ENCODE peak calls at places on chromosomes 11 and 22, in nine cellular contexts. G, F, O, J, R, Z, T, W and K are unnamed samples.

GRCh38 chr11:43381802-43382201 is 23.1 kb downstream of the TTC17 start:
- DNase-seq in G (no peak), F (no peak), O (no peak), J (no peak), R (no peak), Z (no peak), T (no peak), W (no peak), K (no peak)

GRCh38 chr11:130769782-130770565 is 146.3 kb downstream of the SNX19 start:
- DNase-seq in G (no peak), F (no peak), O (no peak), J (no peak), R (no peak), Z (no peak), T (no peak), W (no peak), K (no peak)

GRCh38 chr11:114160884-114161283 is 101.4 kb downstream of the ZBTB16 start:
- DNase-seq in G (no peak), F (no peak), O (no peak), J (no peak), R (no peak), Z (peak), T (no peak), W (no peak), K (no peak)

GRCh38 chr22:19823191-19823590 is 31.5 kb downstream of the GNB1L start:
- DNase-seq in G (no peak), F (peak), O (peak), J (no peak), R (no peak), Z (no peak), T (no peak), W (no peak), K (no peak)

GRCh38 chr11:67256477-67256876 is 9.8 kb upstream of the GRK2 start:
- DNase-seq in G (no peak), F (no peak), O (no peak), J (no peak), R (no peak), Z (no peak), T (no peak), W (no peak), K (no peak)

GRCh38 chr11:34512810-34513673 is 552 bp downstream of the ELF5 start:
- DNase-seq in G (peak), F (peak), O (no peak), J (peak), R (peak), Z (peak), T (peak), W (peak), K (peak)

GRCh38 chr22:19826619-19826950 is 28.1 kb downstream of the GNB1L start:
- DNase-seq in G (no peak), F (no peak), O (no peak), J (no peak), R (no peak), Z (no peak), T (no peak), W (no peak), K (no peak)

GRCh38 chr11:17250561-17251350 is 25.8 kb upstream of the NUCB2 start:
- DNase-seq in G (no peak), F (no peak), O (no peak), J (no peak), R (no peak), Z (no peak), T (no peak), W (no peak), K (no peak)

GRCh38 chr11:92528051-92528450 is 303.4 kb downstream of the FAT3 start:
- DNase-seq in G (no peak), F (no peak), O (no peak), J (no peak), R (no peak), Z (peak), T (no peak), W (peak), K (peak)

GRCh38 chr22:38700271-38700788 is 413 bp downstream of the JOSD1 start:
- DNase-seq in G (no peak), F (peak), O (peak), J (peak), R (no peak), Z (peak), T (no peak), W (no peak), K (no peak)

GRCh38 chr11:71452354-71453020 is 516 bp upstream of the NADSYN1 start:
- DNase-seq in G (peak), F (peak), O (peak), J (peak), R (peak), Z (no peak), T (peak), W (no peak), K (no peak)

GRCh38 chr11:76803023-76803422 is 19.9 kb downstream of the TSKU start:
- DNase-seq in G (no peak), F (no peak), O (peak), J (no peak), R (no peak), Z (peak), T (no peak), W (no peak), K (no peak)

GRCh38 chr11:1750481-1750839 is at the start of gene IFITM10:
- DNase-seq in G (no peak), F (no peak), O (no peak), J (peak), R (no peak), Z (no peak), T (no peak), W (no peak), K (peak)

GRCh38 chr11:74696932-74697687 is 34.1 kb downstream of the CHRDL2 start:
- DNase-seq in G (no peak), F (peak), O (peak), J (peak), R (peak), Z (peak), T (no peak), W (no peak), K (peak)

GRCh38 chr22:32992821-32993220 is 65.4 kb downstream of the SYN3 start:
- DNase-seq in G (no peak), F (no peak), O (no peak), J (no peak), R (no peak), Z (no peak), T (no peak), W (no peak), K (no peak)

GRCh38 chr22:46044718-46045458 is 67.9 kb upstream of the WNT7B start:
- DNase-seq in G (no peak), F (no peak), O (peak), J (no peak), R (no peak), Z (no peak), T (peak), W (no peak), K (no peak)

GRCh38 chr11:124900464-124900863 is 2.8 kb upstream of the ROBO4 start:
- DNase-seq in G (no peak), F (no peak), O (no peak), J (peak), R (peak), Z (peak), T (no peak), W (peak), K (peak)

GRCh38 chr22:22848364-22848866 is 39.2 kb upstream of the IGLL5 start:
- DNase-seq in G (peak), F (peak), O (no peak), J (peak), R (peak), Z (peak), T (peak), W (peak), K (peak)

GRCh38 chr11:23112987-23113886 is 253.0 kb upstream of the CCDC179 start:
- DNase-seq in G (no peak), F (peak), O (peak), J (peak), R (peak), Z (peak), T (no peak), W (peak), K (peak)

GRCh38 chr22:42957958-42958357 is 57.0 kb downstream of the PACSIN2 start:
- DNase-seq in G (no peak), F (no peak), O (no peak), J (no peak), R (no peak), Z (no peak), T (no peak), W (no peak), K (no peak)

GRCh38 chr22:46355369-46355995 is 20.0 kb downstream of the TRMU start:
- DNase-seq in G (peak), F (peak), O (no peak), J (peak), R (peak), Z (peak), T (peak), W (peak), K (peak)

GRCh38 chr11:68412593-68413475 is 47.7 kb upstream of the PPP6R3 start:
- DNase-seq in G (no peak), F (no peak), O (no peak), J (no peak), R (no peak), Z (no peak), T (peak), W (peak), K (no peak)

GRCh38 chr11:35006389-35007128 is 90.1 kb downstream of the PDHX start:
- DNase-seq in G (no peak), F (no peak), O (no peak), J (no peak), R (no peak), Z (no peak), T (peak), W (no peak), K (no peak)

GRCh38 chr22:45083659-45084305 is 74.0 kb upstream of the PHF21B start:
- DNase-seq in G (peak), F (no peak), O (no peak), J (peak), R (no peak), Z (peak), T (peak), W (peak), K (peak)

GRCh38 chr11:11972148-11972547 is 36.3 kb downstream of the DKK3 start:
- DNase-seq in G (no peak), F (no peak), O (no peak), J (no peak), R (no peak), Z (no peak), T (no peak), W (no peak), K (no peak)

GRCh38 chr11:2312232-2313042 is 10.6 kb downstream of the TSPAN32 start:
- DNase-seq in G (no peak), F (no peak), O (no peak), J (no peak), R (no peak), Z (peak), T (no peak), W (peak), K (no peak)